ENCODE peak calls at places on chromosome 7, in seven cellular contexts. L is neural progenitor cell, T is HCT116, P is MM.1S, U is GM23338, X is PC-3, K is hepatocyte. N is an unnamed sample.

GRCh38 chr7:149723795-149724495 is 49.4 kb downstream of the ZNF467 start:
- DNase-seq in L (no peak), T (no peak), P (no peak), U (no peak), X (no peak), K (no peak), N (no peak)

GRCh38 chr7:82319674-82320118 is 123.9 kb downstream of the CACNA2D1 start:
- DNase-seq in L (peak; percentile 42), T (no peak), P (no peak), U (no peak), X (no peak), K (peak; percentile 54), N (no peak)

GRCh38 chr7:155520114-155520513 is 26.2 kb downstream of the CNPY1 start:
- DNase-seq in L (no peak), T (no peak), P (no peak), U (no peak), X (no peak), K (no peak), N (no peak)

GRCh38 chr7:25636871-25637283 is 408.6 kb upstream of the NPVF start:
- DNase-seq in L (no peak), T (no peak), P (no peak), U (no peak), X (no peak), K (peak; percentile 41), N (no peak)

GRCh38 chr7:13198036-13198435 is 510.6 kb downstream of the ARL4A start:
- DNase-seq in L (no peak), T (no peak), P (no peak), U (no peak), X (peak; percentile 39), K (no peak), N (no peak)

GRCh38 chr7:92797693-92798092 is 38.7 kb downstream of the CDK6 start:
- DNase-seq in L (no peak), T (no peak), P (no peak), U (no peak), X (no peak), K (no peak), N (no peak)

GRCh38 chr7:148941598-148942280 is 57.6 kb upstream of the EZH2 start:
- DNase-seq in L (peak; percentile 79), T (peak; percentile 75), P (peak; percentile 90), U (peak; percentile 84), X (peak; percentile 75), K (peak; percentile 82), N (peak; percentile 70)

GRCh38 chr7:27910341-27910740 is 170.4 kb downstream of the TAX1BP1 start:
- DNase-seq in L (peak; percentile 94), T (no peak), P (no peak), U (peak; percentile 85), X (no peak), K (no peak), N (no peak)

GRCh38 chr7:70230761-70231160 is 632.5 kb downstream of the AUTS2 start:
- DNase-seq in L (no peak), T (no peak), P (no peak), U (no peak), X (no peak), K (no peak), N (no peak)

GRCh38 chr7:150787321-150788281 is 12.6 kb downstream of the TMEM176B start:
- DNase-seq in L (no peak), T (no peak), P (no peak), U (peak; percentile 33), X (no peak), K (peak; percentile 49), N (no peak)

GRCh38 chr7:130943336-130943901 is 209.4 kb upstream of the KLF14 start:
- DNase-seq in L (no peak), T (no peak), P (no peak), U (no peak), X (peak; percentile 69), K (no peak), N (peak; percentile 35)

GRCh38 chr7:82624337-82624736 is 180.8 kb upstream of the CACNA2D1 start:
- DNase-seq in L (no peak), T (no peak), P (no peak), U (no peak), X (peak; percentile 6), K (no peak), N (no peak)

GRCh38 chr7:92763636-92764423 is 72.5 kb downstream of the CDK6 start:
- DNase-seq in L (peak; percentile 64), T (peak; percentile 90), P (no peak), U (peak; percentile 96), X (peak; percentile 95), K (peak; percentile 76), N (no peak)

GRCh38 chr7:77687747-77688144 is 8.5 kb upstream of the RSBN1L start:
- DNase-seq in L (no peak), T (no peak), P (no peak), U (peak; percentile 43), X (no peak), K (no peak), N (no peak)

GRCh38 chr7:90821961-90822620 is 226.0 kb downstream of the CDK14 start:
- DNase-seq in L (no peak), T (no peak), P (no peak), U (no peak), X (no peak), K (no peak), N (no peak)

GRCh38 chr7:124246262-124246863 is 213.5 kb upstream of the TMEM229A start:
- DNase-seq in L (no peak), T (no peak), P (no peak), U (peak; percentile 10), X (peak; percentile 26), K (no peak), N (no peak)

GRCh38 chr7:24980695-24981543 is 941 bp upstream of the OSBPL3 start:
- DNase-seq in L (peak; percentile 44), T (no peak), P (peak; percentile 67), U (peak; percentile 45), X (peak; percentile 35), K (peak; percentile 76), N (peak; percentile 71)

GRCh38 chr7:44077681-44078091 is 4.6 kb downstream of the POLM start:
- DNase-seq in L (no peak), T (no peak), P (no peak), U (no peak), X (no peak), K (no peak), N (no peak)

GRCh38 chr7:46414946-46415345 is 493.9 kb upstream of the IGFBP3 start:
- DNase-seq in L (no peak), T (no peak), P (no peak), U (no peak), X (no peak), K (no peak), N (no peak)

GRCh38 chr7:125848157-125848556 is 918.5 kb upstream of the POT1 start:
- DNase-seq in L (no peak), T (no peak), P (no peak), U (no peak), X (no peak), K (no peak), N (no peak)
- TF ChIP-seq EZH2phosphoT487 in L (no peak), T (no peak), P (no peak), U (no peak), X (no peak), K (no peak), N (no peak)

DNA sequence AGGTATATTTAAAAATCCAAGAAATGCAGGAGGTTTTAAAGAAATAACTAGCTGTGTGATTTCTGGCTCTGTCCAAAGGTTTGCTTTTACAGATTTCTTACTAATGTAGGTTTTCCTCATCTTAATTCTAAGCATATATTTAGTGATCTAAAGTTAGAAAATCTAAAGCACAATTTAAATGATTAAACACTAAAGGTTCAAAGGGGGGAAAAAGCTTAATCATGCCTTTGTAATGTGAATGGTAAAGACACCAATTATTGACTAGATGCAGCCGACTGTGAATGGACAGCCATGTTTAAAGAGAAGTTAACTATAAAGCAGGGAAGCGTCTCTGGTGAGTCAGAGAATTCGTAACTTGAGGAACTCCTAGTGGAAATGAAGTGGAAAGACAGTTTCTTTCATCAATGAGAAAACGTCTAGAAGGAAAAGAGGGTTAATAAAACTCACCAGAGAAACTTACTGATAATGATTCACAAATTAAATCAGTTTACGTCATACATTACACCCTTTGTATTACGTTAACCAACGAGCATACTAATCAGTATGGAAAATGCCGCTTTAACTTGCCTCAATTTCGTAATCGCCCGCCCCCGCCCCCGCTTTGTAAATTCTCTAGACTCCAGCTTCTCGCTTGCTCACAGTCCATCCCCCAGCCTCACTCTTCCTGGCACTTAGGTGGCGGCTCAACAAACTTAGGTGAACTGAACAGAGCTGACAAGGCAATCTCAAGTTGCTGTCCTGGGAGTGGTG is 1.1 kb upstream of the HBP1 start:
- DNase-seq in L (peak; percentile 74), T (peak; percentile 61), P (peak; percentile 79), U (peak; percentile 78), X (peak; percentile 78), K (peak; percentile 83), N (peak; percentile 72)
- TF ChIP-seq CTCF in L (peak; percentile 55), T (peak; percentile 39), P (peak; percentile 48), U (peak; percentile 31), X (peak; percentile 56), K (peak; percentile 38), N (peak; percentile 70)

DNA sequence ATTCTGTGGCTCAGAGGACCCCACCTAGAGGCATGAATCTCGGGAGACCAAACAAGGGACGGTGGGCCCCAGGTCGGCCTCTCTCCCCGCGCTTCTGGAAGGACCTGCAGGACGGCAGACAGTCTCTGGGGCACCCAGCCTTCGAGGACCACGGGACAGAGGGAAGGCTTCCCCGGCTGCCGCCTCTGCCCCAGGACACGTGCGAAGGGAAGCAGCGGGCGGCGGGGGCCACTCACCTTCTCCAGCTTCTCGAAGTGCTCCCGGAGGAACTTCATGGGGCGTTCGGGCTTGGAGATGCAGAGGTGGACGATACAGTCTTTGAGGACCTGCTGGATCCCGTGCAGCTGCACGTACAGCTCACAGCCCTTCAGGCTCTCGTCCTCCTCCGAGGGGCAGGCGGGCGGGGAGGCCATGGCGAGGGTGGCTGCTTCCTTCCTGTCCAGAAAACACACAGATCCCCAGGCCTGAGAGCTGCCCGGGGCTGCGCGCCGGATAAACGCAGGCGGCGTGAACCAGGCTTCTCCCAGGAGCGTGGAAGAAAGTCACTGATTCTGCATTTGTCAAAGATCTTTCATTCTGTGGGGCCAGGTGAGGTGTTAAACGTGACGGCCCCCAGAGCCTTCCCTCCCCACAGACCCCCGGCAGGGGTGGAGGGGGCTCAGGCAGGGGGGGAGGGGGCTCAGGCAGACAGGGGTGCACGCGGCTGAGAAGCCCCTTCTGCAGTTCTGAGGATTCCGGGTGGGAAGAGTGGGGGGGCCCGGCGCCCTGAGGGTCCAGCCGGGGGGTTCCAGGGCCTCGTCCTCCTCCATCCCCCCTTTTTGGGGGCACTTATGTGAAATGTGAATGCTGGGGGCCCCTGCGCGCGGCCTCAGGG is 15.2 kb upstream of the DNAAF5 start:
- DNase-seq in L (no peak), T (no peak), P (no peak), U (no peak), X (no peak), K (peak; percentile 2), N (no peak)
- TF ChIP-seq EZH2phosphoT487 in L (no peak), T (no peak), P (no peak), U (no peak), X (no peak), K (no peak), N (no peak)

DNA sequence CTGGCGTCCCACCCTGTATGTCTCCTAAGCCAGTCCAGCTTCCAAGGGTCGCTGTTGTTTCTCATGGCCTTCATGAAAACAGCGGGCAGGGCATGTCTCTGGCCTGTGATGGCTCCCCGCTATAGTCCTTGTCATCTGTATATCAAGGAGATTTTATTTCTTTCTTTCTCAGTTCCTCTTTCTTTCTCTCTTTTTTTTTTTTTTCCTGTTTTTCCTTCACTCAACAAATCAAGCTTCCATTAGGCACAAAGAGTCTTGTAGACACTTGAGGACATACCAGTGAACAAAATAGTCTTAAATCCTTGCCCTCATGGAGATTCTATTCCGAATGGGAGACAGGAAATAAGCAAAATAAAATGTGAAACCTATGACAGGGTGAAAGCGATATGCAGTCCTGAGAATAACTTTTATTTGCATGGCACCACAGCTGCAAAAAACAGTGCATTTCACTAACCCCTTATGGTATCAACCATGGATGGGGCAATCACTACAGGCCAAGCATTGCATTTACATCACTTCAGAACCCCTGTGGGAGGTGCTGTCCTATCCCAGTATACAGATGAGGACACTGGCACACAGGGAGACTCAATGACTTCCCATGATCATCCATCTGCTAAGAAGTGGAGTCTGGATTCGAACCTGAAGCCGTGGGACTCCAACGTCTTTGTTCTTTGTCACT is 50.7 kb downstream of the SYPL1 start:
- DNase-seq in L (no peak), T (no peak), P (peak; percentile 9), U (no peak), X (no peak), K (no peak), N (peak; percentile 93)
- TF ChIP-seq CTCF in L (no peak), T (no peak), P (no peak), U (no peak), X (no peak), K (no peak), N (peak; percentile 58)